ENCODE peak calls at places on chromosomes 6 and 20, in nine cellular contexts. One of them, this sample, is unnamed.

GRCh38 chr6:166456360-166457156 is 73.8 kb upstream of the MPC1 start:
- DNase-seq in NCI-H748 treated with DMSO at 0.1 percent for 48 hours: peak; percentile 38
- DNase-seq in activated naive CD8-positive, alpha-beta T cell treated with anti-CD3 and anti-CD28 coated beads for 36 hours: no peak
- DNase-seq in C1 segment of cervical spinal cord: no peak
- DNase-seq in uterus: peak; percentile 18
- DNase-seq in progenitor cell of endocrine pancreas: no peak
- DNase-seq in HEK293T: no peak
- DNase-seq in stimulated activated CD4-positive, alpha-beta T cell treated with anti-CD3 and anti-CD28 coated beads, Interleukin-12 subunit alpha, Interleukin-12 subunit beta, amount 100 ng/mL, for 4 hours: no peak
- DNase-seq in heart right ventricle: no peak
- DNase-seq in this sample: no peak

GRCh38 chr6:75266716-75267291 is 17.8 kb downstream of the TMEM30A start:
- DNase-seq in activated naive CD8-positive, alpha-beta T cell treated with anti-CD3 and anti-CD28 coated beads for 36 hours: no peak
- DNase-seq in progenitor cell of endocrine pancreas: no peak
- DNase-seq in heart right ventricle: no peak
- DNase-seq in NCI-H748 treated with DMSO at 0.1 percent for 48 hours: peak; percentile 42
- DNase-seq in C1 segment of cervical spinal cord: no peak
- DNase-seq in uterus: no peak
- DNase-seq in stimulated activated CD4-positive, alpha-beta T cell treated with anti-CD3 and anti-CD28 coated beads, Interleukin-12 subunit alpha, Interleukin-12 subunit beta, amount 100 ng/mL, for 4 hours: no peak
- DNase-seq in HEK293T: peak; percentile 25
- DNase-seq in this sample: no peak

GRCh38 chr6:116304538-116305097 is 24.9 kb upstream of the TSPYL1 start:
- DNase-seq in HEK293T: no peak
- DNase-seq in progenitor cell of endocrine pancreas: no peak
- DNase-seq in stimulated activated CD4-positive, alpha-beta T cell treated with anti-CD3 and anti-CD28 coated beads, Interleukin-12 subunit alpha, Interleukin-12 subunit beta, amount 100 ng/mL, for 4 hours: no peak
- DNase-seq in heart right ventricle: no peak
- DNase-seq in NCI-H748 treated with DMSO at 0.1 percent for 48 hours: no peak
- DNase-seq in uterus: no peak
- DNase-seq in C1 segment of cervical spinal cord: no peak
- DNase-seq in activated naive CD8-positive, alpha-beta T cell treated with anti-CD3 and anti-CD28 coated beads for 36 hours: no peak
- DNase-seq in this sample: no peak

GRCh38 chr6:51934098-51934497 is 153.3 kb downstream of the PKHD1 start:
- DNase-seq in activated naive CD8-positive, alpha-beta T cell treated with anti-CD3 and anti-CD28 coated beads for 36 hours: no peak
- DNase-seq in NCI-H748 treated with DMSO at 0.1 percent for 48 hours: peak; percentile 20
- DNase-seq in progenitor cell of endocrine pancreas: no peak
- DNase-seq in uterus: no peak
- DNase-seq in HEK293T: peak; percentile 63
- DNase-seq in stimulated activated CD4-positive, alpha-beta T cell treated with anti-CD3 and anti-CD28 coated beads, Interleukin-12 subunit alpha, Interleukin-12 subunit beta, amount 100 ng/mL, for 4 hours: no peak
- DNase-seq in C1 segment of cervical spinal cord: no peak
- DNase-seq in heart right ventricle: no peak
- DNase-seq in this sample: no peak

GRCh38 chr6:139905404-139906052 is 531.1 kb upstream of the CITED2 start:
- DNase-seq in activated naive CD8-positive, alpha-beta T cell treated with anti-CD3 and anti-CD28 coated beads for 36 hours: no peak
- DNase-seq in C1 segment of cervical spinal cord: no peak
- DNase-seq in stimulated activated CD4-positive, alpha-beta T cell treated with anti-CD3 and anti-CD28 coated beads, Interleukin-12 subunit alpha, Interleukin-12 subunit beta, amount 100 ng/mL, for 4 hours: no peak
- DNase-seq in progenitor cell of endocrine pancreas: no peak
- DNase-seq in heart right ventricle: no peak
- DNase-seq in HEK293T: no peak
- DNase-seq in uterus: no peak
- DNase-seq in NCI-H748 treated with DMSO at 0.1 percent for 48 hours: no peak
- DNase-seq in this sample: no peak

GRCh38 chr6:28458577-28458976 is 15.3 kb upstream of the ZSCAN23 start:
- DNase-seq in HEK293T: no peak
- DNase-seq in stimulated activated CD4-positive, alpha-beta T cell treated with anti-CD3 and anti-CD28 coated beads, Interleukin-12 subunit alpha, Interleukin-12 subunit beta, amount 100 ng/mL, for 4 hours: no peak
- DNase-seq in C1 segment of cervical spinal cord: no peak
- DNase-seq in heart right ventricle: no peak
- DNase-seq in NCI-H748 treated with DMSO at 0.1 percent for 48 hours: no peak
- DNase-seq in uterus: no peak
- DNase-seq in activated naive CD8-positive, alpha-beta T cell treated with anti-CD3 and anti-CD28 coated beads for 36 hours: no peak
- DNase-seq in progenitor cell of endocrine pancreas: no peak
- DNase-seq in this sample: no peak

GRCh38 chr6:145278163-145278807 is 457.0 kb downstream of the EPM2A start:
- DNase-seq in HEK293T: no peak
- DNase-seq in activated naive CD8-positive, alpha-beta T cell treated with anti-CD3 and anti-CD28 coated beads for 36 hours: no peak
- DNase-seq in C1 segment of cervical spinal cord: no peak
- DNase-seq in progenitor cell of endocrine pancreas: no peak
- DNase-seq in stimulated activated CD4-positive, alpha-beta T cell treated with anti-CD3 and anti-CD28 coated beads, Interleukin-12 subunit alpha, Interleukin-12 subunit beta, amount 100 ng/mL, for 4 hours: no peak
- DNase-seq in NCI-H748 treated with DMSO at 0.1 percent for 48 hours: no peak
- DNase-seq in uterus: no peak
- DNase-seq in heart right ventricle: no peak
- DNase-seq in this sample: no peak

GRCh38 chr20:32510120-32510600 is 75.0 kb downstream of the NOL4L start:
- DNase-seq in heart right ventricle: no peak
- DNase-seq in progenitor cell of endocrine pancreas: peak; percentile 25
- DNase-seq in uterus: no peak
- DNase-seq in stimulated activated CD4-positive, alpha-beta T cell treated with anti-CD3 and anti-CD28 coated beads, Interleukin-12 subunit alpha, Interleukin-12 subunit beta, amount 100 ng/mL, for 4 hours: no peak
- DNase-seq in HEK293T: no peak
- DNase-seq in C1 segment of cervical spinal cord: no peak
- DNase-seq in activated naive CD8-positive, alpha-beta T cell treated with anti-CD3 and anti-CD28 coated beads for 36 hours: peak; percentile 44
- DNase-seq in NCI-H748 treated with DMSO at 0.1 percent for 48 hours: no peak
- DNase-seq in this sample: no peak

GRCh38 chr20:14431568-14431967 is 94.2 kb upstream of the FLRT3 start:
- DNase-seq in HEK293T: no peak
- DNase-seq in NCI-H748 treated with DMSO at 0.1 percent for 48 hours: no peak
- DNase-seq in activated naive CD8-positive, alpha-beta T cell treated with anti-CD3 and anti-CD28 coated beads for 36 hours: no peak
- DNase-seq in C1 segment of cervical spinal cord: no peak
- DNase-seq in stimulated activated CD4-positive, alpha-beta T cell treated with anti-CD3 and anti-CD28 coated beads, Interleukin-12 subunit alpha, Interleukin-12 subunit beta, amount 100 ng/mL, for 4 hours: no peak
- DNase-seq in progenitor cell of endocrine pancreas: no peak
- DNase-seq in uterus: no peak
- DNase-seq in heart right ventricle: no peak
- DNase-seq in this sample: no peak

GRCh38 chr20:41499961-41500725 is 118.0 kb downstream of the CHD6 start:
- DNase-seq in activated naive CD8-positive, alpha-beta T cell treated with anti-CD3 and anti-CD28 coated beads for 36 hours: no peak
- DNase-seq in heart right ventricle: no peak
- DNase-seq in C1 segment of cervical spinal cord: no peak
- DNase-seq in NCI-H748 treated with DMSO at 0.1 percent for 48 hours: peak; percentile 91
- DNase-seq in HEK293T: no peak
- DNase-seq in uterus: no peak
- DNase-seq in stimulated activated CD4-positive, alpha-beta T cell treated with anti-CD3 and anti-CD28 coated beads, Interleukin-12 subunit alpha, Interleukin-12 subunit beta, amount 100 ng/mL, for 4 hours: no peak
- DNase-seq in progenitor cell of endocrine pancreas: no peak
- DNase-seq in this sample: no peak

GRCh38 chr6:30820196-30820595 is 64.1 kb upstream of the DDR1 start:
- DNase-seq in heart right ventricle: peak; percentile 44
- DNase-seq in progenitor cell of endocrine pancreas: no peak
- DNase-seq in activated naive CD8-positive, alpha-beta T cell treated with anti-CD3 and anti-CD28 coated beads for 36 hours: no peak
- DNase-seq in HEK293T: no peak
- DNase-seq in NCI-H748 treated with DMSO at 0.1 percent for 48 hours: no peak
- DNase-seq in stimulated activated CD4-positive, alpha-beta T cell treated with anti-CD3 and anti-CD28 coated beads, Interleukin-12 subunit alpha, Interleukin-12 subunit beta, amount 100 ng/mL, for 4 hours: no peak
- DNase-seq in C1 segment of cervical spinal cord: no peak
- DNase-seq in uterus: no peak
- DNase-seq in this sample: peak; percentile 79

This sample was measured in aorta.